ENCODE peak calls at places on chromosomes 1 and 21, in ten cellular contexts. J is activated T-helper 1 cell treated with anti-CD3 and anti-CD28 coated beads, Interleukin-12 subunit alpha, Interleukin-12 subunit beta, Interleukin-2, Interleukin-4 antibody, amounts not matched to agents 30 ng/mL and 10 ng/mL and 1 ng/mL, durations not matched to agents 14 hours and 24 hours and 36 hours; D is cardiac fibroblast; G is activated CD4-positive, alpha-beta memory T cell treated with anti-CD3 and anti-CD28 coated beads, Interleukin-2, amount 10 ng/mL, durations not matched to agents 7 days and 5 days; U is DMS153; I is nucleus accumbens; C is body of pancreas; S is AG09319; T is globus pallidus; A is smooth muscle cell of the brain vasculature. K is an unnamed sample.

GRCh38 chr1:149937779-149938178 is 1.1 kb upstream of the MTMR11 start:
- DNase-seq in S (no peak), G (no peak), C (no peak), A (no peak), J (no peak), D (no peak), T (no peak), I (no peak), U (no peak), K (no peak)

GRCh38 chr1:39925727-39926342 is 24.1 kb upstream of the MYCL start:
- DNase-seq in D (peak), S (no peak), J (no peak), U (no peak), I (no peak), C (peak), G (no peak), A (no peak), T (no peak), K (no peak)

GRCh38 chr1:207304710-207305151 is 16.7 kb upstream of the CD55 start:
- DNase-seq in J (no peak), T (no peak), U (peak), C (no peak), A (no peak), I (no peak), D (peak), G (no peak), S (no peak), K (no peak)

GRCh38 chr21:28899744-28900143 is 92.9 kb downstream of the LTN1 start:
- DNase-seq in T (no peak), G (no peak), J (no peak), A (no peak), C (no peak), U (no peak), D (peak), S (no peak), I (no peak), K (no peak)

GRCh38 chr1:145961425-145962156 is 2.8 kb downstream of the ANKRD34A start:
- DNase-seq in A (no peak), I (peak), U (no peak), J (no peak), T (peak), S (no peak), C (no peak), G (peak), D (peak), K (peak)

GRCh38 chr1:26923711-26924110 is 2.2 kb downstream of the NUDC start:
- DNase-seq in A (no peak), T (no peak), G (no peak), D (peak), S (no peak), J (no peak), I (no peak), C (no peak), U (no peak), K (no peak)

GRCh38 chr1:38444311-38444710 is 397.7 kb upstream of the POU3F1 start:
- DNase-seq in S (no peak), D (no peak), T (no peak), A (no peak), U (no peak), J (no peak), C (no peak), G (no peak), I (no peak), K (no peak)

GRCh38 chr21:37453350-37453749 is 86.8 kb downstream of the DYRK1A start:
- DNase-seq in T (no peak), C (no peak), U (no peak), A (no peak), D (no peak), G (no peak), S (no peak), J (no peak), I (no peak), K (no peak)

GRCh38 chr1:37152491-37152890 is 118.2 kb upstream of the GRIK3 start:
- DNase-seq in D (no peak), J (no peak), G (peak), I (no peak), T (no peak), C (no peak), A (no peak), U (no peak), S (no peak), K (peak)

GRCh38 chr1:3267550-3268270 is 186.8 kb upstream of the ARHGEF16 start:
- DNase-seq in J (no peak), C (no peak), D (no peak), G (no peak), T (no peak), I (no peak), U (no peak), S (no peak), A (no peak), K (no peak)

GRCh38 chr1:70319750-70320149 is 34.8 kb downstream of the ANKRD13C start:
- DNase-seq in T (no peak), J (no peak), A (no peak), I (no peak), U (no peak), S (peak), D (peak), C (no peak), G (no peak), K (no peak)

GRCh38 chr21:25103500-25104207 is 503.6 kb downstream of the MRPL39 start:
- DNase-seq in I (no peak), S (no peak), U (no peak), C (no peak), D (peak), J (no peak), A (no peak), G (no peak), T (no peak), K (no peak)

GRCh38 chr1:1023700-1024099 is 3.8 kb downstream of the AGRN start:
- DNase-seq in J (no peak), I (no peak), A (no peak), D (no peak), U (no peak), C (no peak), G (no peak), S (no peak), T (no peak), K (no peak)

GRCh38 chr1:93206567-93206954 is 26.0 kb downstream of the CCDC18 start:
- DNase-seq in G (no peak), A (no peak), J (no peak), S (no peak), I (no peak), T (no peak), D (no peak), C (no peak), U (no peak), K (no peak)

GRCh38 chr1:221203224-221204054 is 324.2 kb downstream of the HLX start:
- DNase-seq in C (peak), A (peak), U (peak), S (peak), G (peak), I (peak), J (peak), T (peak), D (peak), K (peak)

GRCh38 chr1:36781098-36781497 is 253.2 kb downstream of the GRIK3 start:
- DNase-seq in D (no peak), U (no peak), I (no peak), S (no peak), C (no peak), J (no peak), T (no peak), G (no peak), A (no peak), K (no peak)

GRCh38 chr1:48697066-48697707 is 79.5 kb downstream of the BEND5 start:
- DNase-seq in J (peak), G (peak), S (no peak), I (peak), U (peak), C (peak), D (peak), A (no peak), T (peak), K (peak)

GRCh38 chr1:91805343-91805801 is 80.6 kb downstream of the TGFBR3 start:
- DNase-seq in J (no peak), T (no peak), U (no peak), C (peak), D (no peak), I (no peak), A (no peak), S (no peak), G (peak), K (peak)

GRCh38 chr1:39900662-39901485 is 843 bp downstream of the MYCL start:
- DNase-seq in D (peak), A (no peak), T (no peak), S (no peak), U (no peak), C (peak), J (peak), I (no peak), G (no peak), K (no peak)

GRCh38 chr1:58896211-58897183 is 112.7 kb upstream of the JUN start:
- DNase-seq in I (no peak), S (no peak), G (no peak), U (peak), C (peak), D (no peak), A (no peak), T (no peak), J (no peak), K (no peak)

GRCh38 chr1:7290971-7291970 is 479.8 kb upstream of the VAMP3 start:
- DNase-seq in J (no peak), G (no peak), C (peak), T (peak), S (no peak), U (no peak), D (peak), I (no peak), A (no peak), K (no peak)

GRCh38 chr21:43644609-43645008 is 14.7 kb downstream of the HSF2BP start:
- DNase-seq in G (no peak), S (no peak), I (no peak), D (peak), U (no peak), J (no peak), T (no peak), C (no peak), A (no peak), K (no peak)

GRCh38 chr1:207605444-207606361 is 39.2 kb upstream of the CR1L start:
- DNase-seq in S (no peak), J (no peak), D (no peak), U (no peak), C (no peak), T (no peak), G (no peak), I (no peak), A (no peak), K (no peak)

K was measured in activated CD8-positive, alpha-beta memory T cell treated with anti-CD3 and anti-CD28 coated beads, Interleukin-2, amount 10 ng/mL, durations not matched to agents 7 days and 5 days.